ENCODE peak calls at places on chromosomes 16 and 17, in eight cellular contexts. L is breast epithelium, N is SK-N-SH, C is neural progenitor cell, G is ascending aorta, D is MM.1S, Y is hepatocyte, M is lower lobe of right lung. T is an unnamed sample.

GRCh38 chr17:50681260-50682200 is 26.2 kb downstream of the ANKRD40 start:
- DNase-seq in L (peak), N (peak), C (peak), G (no peak), D (no peak), Y (peak), M (no peak), T (peak)

GRCh38 chr16:26317885-26318284 is 626.1 kb downstream of the HS3ST4 start:
- DNase-seq in L (no peak), N (no peak), C (no peak), G (no peak), D (no peak), Y (no peak), M (no peak), T (no peak)

GRCh38 chr17:44004077-44004760 is at the start of gene NAGS:
- DNase-seq in L (no peak), N (peak), C (peak), G (no peak), D (no peak), Y (peak), M (peak), T (peak)

GRCh38 chr16:88727871-88728270 is 21.6 kb downstream of the CTU2 start:
- DNase-seq in L (no peak), N (peak), C (no peak), G (no peak), D (no peak), Y (no peak), M (no peak), T (no peak)

GRCh38 chr16:47142469-47143328 is 1.0 kb downstream of the NETO2 start:
- DNase-seq in L (no peak), N (peak), C (peak), G (no peak), D (peak), Y (peak), M (peak), T (peak)

GRCh38 chr16:15539197-15539596 is 103.8 kb downstream of the MARF1 start:
- DNase-seq in L (no peak), N (no peak), C (peak), G (no peak), D (no peak), Y (no peak), M (no peak), T (peak)

GRCh38 chr16:18062713-18063112 is 273.8 kb downstream of the NPIPA8 start:
- DNase-seq in L (no peak), N (no peak), C (no peak), G (no peak), D (no peak), Y (no peak), M (no peak), T (no peak)

GRCh38 chr17:45311762-45312476 is 4.9 kb downstream of the MAP3K14 start:
- DNase-seq in L (no peak), N (peak), C (no peak), G (peak), D (peak), Y (peak), M (peak), T (no peak)

GRCh38 chr16:56282455-56282854 is 91.2 kb downstream of the GNAO1 start:
- DNase-seq in L (no peak), N (no peak), C (no peak), G (no peak), D (no peak), Y (no peak), M (no peak), T (no peak)

GRCh38 chr17:2724783-2725164 is 13.2 kb upstream of the CLUH start:
- DNase-seq in L (no peak), N (no peak), C (peak), G (no peak), D (no peak), Y (peak), M (no peak), T (peak)

GRCh38 chr16:27924411-27925118 is 138.9 kb downstream of the GSG1L start:
- DNase-seq in L (no peak), N (no peak), C (peak), G (no peak), D (no peak), Y (no peak), M (no peak), T (no peak)

GRCh38 chr16:515175-515962 is 12.1 kb upstream of the CAPN15 start:
- DNase-seq in L (no peak), N (no peak), C (no peak), G (no peak), D (no peak), Y (no peak), M (peak), T (no peak)

GRCh38 chr17:78378225-78379133 is at the start of gene PGS1:
- DNase-seq in L (peak), N (peak), C (peak), G (peak), D (peak), Y (peak), M (peak), T (peak)

GRCh38 chr17:73650617-73651200 is 6.5 kb upstream of the SDK2 start:
- DNase-seq in L (no peak), N (no peak), C (no peak), G (no peak), D (no peak), Y (no peak), M (no peak), T (no peak)

GRCh38 chr17:16001498-16001897 is 1.9 kb downstream of the TTC19 start:
- DNase-seq in L (no peak), N (no peak), C (no peak), G (no peak), D (no peak), Y (no peak), M (no peak), T (no peak)

GRCh38 chr17:47733047-47733413 is at the start of gene TBX21:
- DNase-seq in L (peak), N (peak), C (peak), G (peak), D (peak), Y (peak), M (peak), T (peak)
- H3K4me3 ChIP-seq in L (peak), N (peak), C (peak), G (peak), D (peak), Y (no peak), M (peak), T (peak)

GRCh38 chr17:82204831-82205719 is 7.6 kb downstream of the CCDC57 start:
- DNase-seq in L (no peak), N (peak), C (no peak), G (no peak), D (no peak), Y (peak), M (no peak), T (peak)
- H3K27ac ChIP-seq in L (peak), N (peak), C (no peak), G (no peak), D (no peak), Y (peak), M (peak), T (no peak)

GRCh38 chr17:20105539-20106291 is 96.6 kb downstream of the SPECC1 start:
- DNase-seq in L (no peak), N (no peak), C (no peak), G (no peak), D (no peak), Y (no peak), M (no peak), T (no peak)
- TF ChIP-seq CTCF in L (no peak), N (no peak), C (no peak), G (no peak), D (no peak), Y (no peak), M (no peak), T (no peak)

DNA sequence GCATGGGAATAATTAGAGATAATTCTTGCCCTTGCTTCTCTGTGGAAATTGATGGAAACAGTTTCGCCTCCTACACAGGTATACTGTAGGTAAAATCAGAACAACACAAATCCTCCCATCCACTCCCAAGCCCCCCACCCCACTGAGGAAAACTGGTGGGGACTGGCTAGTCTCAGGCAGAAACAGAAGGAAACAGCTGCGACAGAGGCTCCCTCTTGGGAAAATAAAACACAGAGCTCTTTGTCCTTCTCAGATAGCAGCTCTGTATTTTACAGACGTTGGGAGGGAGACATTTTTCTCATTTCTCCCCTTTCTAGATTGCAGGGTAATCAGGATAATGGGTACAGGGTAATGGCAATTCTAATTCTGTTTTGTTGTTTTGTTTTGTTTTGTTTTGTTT is 1.1 kb downstream of the SLFN13 start:
- DNase-seq in L (no peak), N (no peak), C (peak), G (no peak), D (no peak), Y (no peak), M (no peak), T (no peak)
- H3K4me3 ChIP-seq in L (no peak), N (no peak), C (peak), G (no peak), D (peak), Y (no peak), M (peak), T (peak)

T was measured in cardiac muscle cell.